ENCODE peak calls at places on chromosomes 1 and 21, in four cellular contexts. I is K562, T is GM12878, E is SK-N-SH. L is an unnamed sample.
A peak's percentile ranks its signal among the peaks of the same experiment; 100 is the strongest.

GRCh38 chr1:12371053-12371452 is 141.2 kb downstream of the VPS13D start:
- DNase-seq in I (no peak), T (no peak), E (no peak), L (no peak)

GRCh38 chr21:43268086-43268803 is 99.4 kb downstream of the CRYAA start:
- DNase-seq in I (no peak), T (no peak), E (no peak), L (no peak)

GRCh38 chr1:53110370-53111072 is 31.9 kb downstream of the SLC1A7 start:
- DNase-seq in I (no peak), T (no peak), E (no peak), L (no peak)

GRCh38 chr1:23979387-23980005 is 631 bp downstream of the SRSF10 start:
- DNase-seq in I (no peak), T (no peak), E (no peak), L (no peak)

GRCh38 chr21:45295576-45296365 is 8.1 kb upstream of the POFUT2 start:
- DNase-seq in I (no peak), T (no peak), E (peak; percentile 45), L (no peak)

GRCh38 chr1:234659538-234659937 is 49.6 kb upstream of the IRF2BP2 start:
- DNase-seq in I (no peak), T (no peak), E (no peak), L (no peak)

GRCh38 chr1:227736814-227737432 is 1.7 kb downstream of the SNAP47 start:
- DNase-seq in I (no peak), T (no peak), E (no peak), L (no peak)

GRCh38 chr1:159869173-159869572 is 6.7 kb upstream of the VSIG8 start:
- DNase-seq in I (peak; percentile 64), T (no peak), E (no peak), L (no peak)

GRCh38 chr1:224897928-224898327 is 31.5 kb upstream of the DNAH14 start:
- DNase-seq in I (no peak), T (no peak), E (no peak), L (no peak)

GRCh38 chr1:209431813-209432442 is 151.6 kb upstream of the CAMK1G start:
- DNase-seq in I (no peak), T (no peak), E (no peak), L (no peak)

GRCh38 chr1:241592273-241592958 is 47.8 kb downstream of the CHML start:
- DNase-seq in I (no peak), T (peak; percentile 13), E (no peak), L (no peak)

GRCh38 chr1:6770727-6771567 is 14.3 kb upstream of the CAMTA1 start:
- DNase-seq in I (no peak), T (no peak), E (peak; percentile 36), L (peak; percentile 34)

GRCh38 chr1:10459185-10459584 is 9.4 kb downstream of the CORT start:
- DNase-seq in I (peak; percentile 86), T (no peak), E (no peak), L (no peak)

GRCh38 chr1:90919190-90919719 is 102.6 kb downstream of the ZNF644 start:
- DNase-seq in I (no peak), T (peak; percentile 8), E (no peak), L (no peak)

GRCh38 chr1:22452401-22452963 is 831 bp downstream of the ZBTB40 start:
- DNase-seq in I (no peak), T (peak; percentile 9), E (no peak), L (no peak)

GRCh38 chr1:243475966-243476365 is 220.1 kb downstream of the SDCCAG8 start:
- DNase-seq in I (peak; percentile 55), T (no peak), E (no peak), L (peak; percentile 75)

GRCh38 chr1:116465845-116466685 is 93.0 kb downstream of the ATP1A1 start:
- DNase-seq in I (no peak), T (no peak), E (no peak), L (no peak)

GRCh38 chr1:86156571-86157455 is at the start of gene COL24A1:
- DNase-seq in I (peak; percentile 14), T (no peak), E (peak; percentile 58), L (peak; percentile 78)

GRCh38 chr1:53968125-53968513 is 22.0 kb downstream of the LRRC42 start:
- DNase-seq in I (no peak), T (no peak), E (no peak), L (no peak)

GRCh38 chr1:2351723-2352122 is 39.6 kb downstream of the MORN1 start:
- DNase-seq in I (no peak), T (no peak), E (no peak), L (no peak)

GRCh38 chr1:178752891-178753290 is 27.8 kb downstream of the RALGPS2 start:
- DNase-seq in I (no peak), T (no peak), E (peak; percentile 7), L (no peak)

GRCh38 chr1:29801561-29801973 is 565.2 kb downstream of the PTPRU start:
- DNase-seq in I (no peak), T (no peak), E (peak; percentile 62), L (no peak)

GRCh38 chr1:201655910-201656669 is 117.2 kb downstream of the NAV1 start:
- DNase-seq in I (no peak), T (no peak), E (no peak), L (no peak)

GRCh38 chr21:30329203-30329868 is 8.2 kb downstream of the KRTAP27-1 start:
- DNase-seq in I (no peak), T (no peak), E (no peak), L (no peak)

GRCh38 chr1:114719424-114719787 is 2.8 kb upstream of the NRAS start:
- DNase-seq in I (no peak), T (no peak), E (no peak), L (no peak)

GRCh38 chr1:18217398-18218043 is 109.9 kb downstream of the IGSF21 start:
- DNase-seq in I (peak; percentile 52), T (no peak), E (peak; percentile 46), L (peak; percentile 65)

DNA sequence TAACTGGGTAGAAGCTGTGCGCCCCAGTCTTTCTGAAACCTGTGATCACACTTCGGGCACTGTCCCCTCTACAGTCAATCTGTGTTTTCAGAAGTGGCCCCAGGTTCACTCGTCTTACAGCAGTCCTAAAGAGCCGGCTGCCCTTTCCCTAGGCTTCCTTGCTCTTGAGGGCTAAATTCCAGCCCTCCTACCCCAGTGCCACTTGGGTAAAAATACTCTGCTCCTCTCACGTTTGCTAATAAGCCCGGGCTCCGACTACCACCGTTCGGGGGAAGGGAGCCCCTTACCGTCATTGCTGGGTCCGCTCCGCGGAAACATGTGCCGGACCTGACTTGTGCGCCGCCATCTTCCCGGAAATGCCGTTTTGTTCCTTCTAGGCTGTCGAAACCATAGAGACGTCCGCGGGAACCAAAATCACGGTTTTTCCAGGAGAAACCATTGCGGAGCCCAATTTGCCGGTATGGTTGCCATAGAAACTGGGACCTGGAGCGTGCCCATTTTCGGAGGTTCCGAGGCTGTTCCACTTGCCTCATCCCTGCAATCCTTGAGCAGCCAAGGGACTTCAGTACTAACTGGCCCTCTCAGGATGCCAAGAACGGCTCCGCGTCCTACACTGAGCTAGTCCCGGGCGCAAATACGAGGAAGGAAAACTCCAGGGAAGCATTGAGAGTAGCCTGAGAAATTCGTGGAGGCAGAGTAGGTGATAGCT is at the start of gene GPATCH4:
- DNase-seq in I (peak; percentile 75), T (no peak), E (peak; percentile 77), L (peak; percentile 81)
- TF ChIP-seq USF1 in I (no peak), T (no peak), E (peak; percentile 9), L (peak; percentile 52)

GRCh38 chr1:183414365-183414764 is 3.8 kb downstream of the NMNAT2 start:
- DNase-seq in I (no peak), T (no peak), E (no peak), L (no peak)

GRCh38 chr1:183418696-183419095 is 516 bp upstream of the NMNAT2 start:
- DNase-seq in I (no peak), T (no peak), E (no peak), L (no peak)

GRCh38 chr1:183417691-183418491 is at the start of gene NMNAT2:
- DNase-seq in I (no peak), T (no peak), E (peak; percentile 77), L (peak; percentile 65)

GRCh38 chr1:183419399-183419798 is 1.2 kb upstream of the NMNAT2 start:
- DNase-seq in I (no peak), T (no peak), E (no peak), L (no peak)

DNA sequence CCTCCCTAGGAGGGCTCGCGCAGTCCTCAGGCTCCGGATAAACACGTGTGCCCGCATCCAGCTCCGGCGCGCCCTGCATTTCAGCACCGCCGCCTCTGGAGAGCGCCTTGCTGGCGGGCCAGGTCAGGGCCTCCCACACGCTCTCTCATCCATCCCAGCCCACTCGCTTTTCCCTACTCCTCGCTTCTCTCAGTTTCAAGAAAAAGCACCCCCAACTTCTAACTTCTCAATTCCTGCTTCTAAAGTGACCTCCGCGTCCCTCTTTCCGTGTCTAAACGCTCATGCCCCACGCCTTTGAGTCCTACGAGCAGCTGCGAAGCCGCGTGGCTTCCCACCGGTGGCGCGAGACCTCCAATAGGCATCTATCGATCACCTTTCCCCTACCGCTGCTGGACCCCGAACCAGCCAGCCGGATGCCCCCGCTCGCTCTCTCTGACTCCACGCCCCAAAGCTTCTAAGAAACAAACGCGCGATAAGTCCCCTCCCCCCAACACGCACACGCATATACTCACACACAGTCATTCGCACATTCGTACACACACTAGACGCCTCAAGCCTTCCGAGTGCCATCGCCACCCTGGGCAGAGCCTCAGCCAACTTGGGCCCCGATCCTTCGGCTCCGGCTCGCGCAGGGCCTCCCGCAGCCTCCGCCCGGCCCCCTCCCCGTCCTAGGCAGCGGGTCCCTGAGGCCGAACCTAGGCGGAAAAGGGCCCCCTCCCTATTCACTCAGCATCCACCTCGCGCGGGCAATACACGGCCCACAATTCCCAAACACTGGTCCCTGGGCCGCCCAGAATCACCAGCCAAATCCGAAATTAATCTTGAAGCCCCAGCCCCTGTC is 1.1 kb downstream of the NMNAT2 start:
- DNase-seq in I (peak; percentile 21), T (no peak), E (peak; percentile 83), L (peak; percentile 88)
- TF ChIP-seq USF1 in I (no peak), T (no peak), E (no peak), L (peak; percentile 76)

GRCh38 chr1:31095298-31095981 is 29.9 kb upstream of the PUM1 start:
- DNase-seq in I (no peak), T (no peak), E (no peak), L (no peak)
- TF ChIP-seq USF1 in I (no peak), T (no peak), E (no peak), L (no peak)

GRCh38 chr1:66768935-66769334 is 16.7 kb downstream of the DYNLT5 start:
- DNase-seq in I (no peak), T (no peak), E (no peak), L (no peak)

GRCh38 chr1:66770694-66771093 is 18.4 kb downstream of the DYNLT5 start:
- DNase-seq in I (no peak), T (no peak), E (no peak), L (no peak)

GRCh38 chr1:66770240-66770639 is 18.0 kb downstream of the DYNLT5 start:
- DNase-seq in I (no peak), T (no peak), E (no peak), L (no peak)

GRCh38 chr1:66767590-66767989 is 15.3 kb downstream of the DYNLT5 start:
- DNase-seq in I (no peak), T (no peak), E (no peak), L (no peak)

GRCh38 chr1:66769512-66770229 is 17.4 kb downstream of the DYNLT5 start:
- DNase-seq in I (no peak), T (no peak), E (no peak), L (no peak)
- TF ChIP-seq USF1 in I (no peak), T (no peak), E (no peak), L (no peak)

GRCh38 chr1:217327901-217328300 is 303.0 kb downstream of the GPATCH2 start:
- DNase-seq in I (no peak), T (no peak), E (no peak), L (no peak)

DNA sequence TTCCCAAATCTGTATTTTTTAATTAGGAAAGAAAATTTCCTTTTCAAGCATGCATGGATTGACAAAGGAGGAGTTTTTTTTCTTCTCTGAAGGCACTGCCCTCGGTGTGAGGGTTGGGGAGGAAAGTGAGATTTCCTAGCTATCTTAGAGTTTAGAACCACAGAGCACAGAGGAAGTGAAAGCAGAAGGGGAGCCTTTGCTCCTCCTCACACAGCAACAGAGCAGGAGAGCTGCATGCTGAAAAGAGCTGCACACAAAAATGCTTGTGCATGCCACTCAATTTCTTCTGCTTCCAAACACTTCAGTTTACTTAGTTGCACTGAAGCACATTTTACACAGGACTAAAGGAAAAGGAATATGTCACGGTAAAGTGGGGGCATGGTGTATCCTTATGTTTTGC is 308.1 kb downstream of the GPATCH2 start:
- DNase-seq in I (no peak), T (peak; percentile 28), E (no peak), L (no peak)
- TF ChIP-seq USF1 in I (no peak), T (no peak), E (no peak), L (no peak)